ENCODE peak calls at places on chromosomes 5 and 9, in four cellular contexts. T is GM12878, K is HepG2, R is K562. L is an unnamed sample.

GRCh38 chr5:114018178-114018577 is 343.7 kb upstream of the KCNN2 start:
- DNase-seq in T (no peak), K (peak; percentile 1), R (no peak), L (no peak)

GRCh38 chr5:13625616-13626198 is 318.8 kb downstream of the DNAH5 start:
- DNase-seq in R (no peak), T (no peak), K (no peak), L (no peak)

GRCh38 chr5:157607371-157608161 is 32.0 kb upstream of the ADAM19 start:
- DNase-seq in R (peak; percentile 24), K (no peak), T (no peak), L (peak; percentile 55)

GRCh38 chr5:52948418-52949076 is 40.6 kb upstream of the ITGA2 start:
- DNase-seq in K (peak; percentile 82), R (peak; percentile 24), T (peak; percentile 42), L (peak; percentile 52)

GRCh38 chr9:130129425-130130061 is 42.7 kb upstream of the NCS1 start:
- DNase-seq in K (no peak), R (no peak), T (no peak), L (no peak)

GRCh38 chr9:37621299-37621934 is 29.0 kb upstream of the TOMM5 start:
- DNase-seq in R (no peak), T (no peak), K (no peak), L (no peak)

GRCh38 chr5:142911170-142911569 is 141.0 kb downstream of the ARHGAP26 start:
- DNase-seq in T (no peak), K (no peak), R (no peak), L (no peak)

GRCh38 chr5:59287361-59287760 is 606.2 kb downstream of the PDE4D start:
- DNase-seq in T (no peak), K (no peak), R (no peak), L (no peak)

GRCh38 chr5:100517301-100517974 is 17.7 kb upstream of the FAM174A start:
- DNase-seq in R (no peak), K (no peak), T (no peak), L (no peak)

GRCh38 chr5:16970826-16971225 is 34.7 kb upstream of the MYO10 start:
- DNase-seq in K (no peak), R (no peak), T (no peak), L (no peak)

GRCh38 chr9:38619556-38620447 is 594 bp downstream of the ANKRD18A start:
- DNase-seq in T (no peak), K (peak; percentile 21), R (no peak), L (peak; percentile 38)

GRCh38 chr5:154945695-154946301 is 4.9 kb downstream of the MRPL22 start:
- DNase-seq in R (no peak), T (no peak), K (no peak), L (peak; percentile 28)

GRCh38 chr5:43386960-43387362 is 25.2 kb downstream of the CCL28 start:
- DNase-seq in R (no peak), T (peak; percentile 20), K (no peak), L (no peak)

GRCh38 chr9:96567203-96567700 is 52.4 kb downstream of the CDC14B start:
- DNase-seq in T (no peak), K (no peak), R (no peak), L (no peak)

GRCh38 chr9:4984171-4984570 is 901 bp upstream of the JAK2 start:
- DNase-seq in K (peak; percentile 21), R (no peak), T (no peak), L (peak; percentile 15)

GRCh38 chr5:139955053-139955605 is 88.0 kb downstream of the NRG2 start:
- DNase-seq in K (no peak), R (peak; percentile 2), T (no peak), L (no peak)
- TF ChIP-seq MYC in K (no peak), R (no peak), T (no peak), L (no peak)

GRCh38 chr9:108278341-108278740 is 577.4 kb downstream of the ACTL7B start:
- DNase-seq in R (no peak), T (no peak), K (no peak), L (no peak)
- TF ChIP-seq USF2 in R (no peak), T (no peak), K (no peak), L (no peak)

DNA sequence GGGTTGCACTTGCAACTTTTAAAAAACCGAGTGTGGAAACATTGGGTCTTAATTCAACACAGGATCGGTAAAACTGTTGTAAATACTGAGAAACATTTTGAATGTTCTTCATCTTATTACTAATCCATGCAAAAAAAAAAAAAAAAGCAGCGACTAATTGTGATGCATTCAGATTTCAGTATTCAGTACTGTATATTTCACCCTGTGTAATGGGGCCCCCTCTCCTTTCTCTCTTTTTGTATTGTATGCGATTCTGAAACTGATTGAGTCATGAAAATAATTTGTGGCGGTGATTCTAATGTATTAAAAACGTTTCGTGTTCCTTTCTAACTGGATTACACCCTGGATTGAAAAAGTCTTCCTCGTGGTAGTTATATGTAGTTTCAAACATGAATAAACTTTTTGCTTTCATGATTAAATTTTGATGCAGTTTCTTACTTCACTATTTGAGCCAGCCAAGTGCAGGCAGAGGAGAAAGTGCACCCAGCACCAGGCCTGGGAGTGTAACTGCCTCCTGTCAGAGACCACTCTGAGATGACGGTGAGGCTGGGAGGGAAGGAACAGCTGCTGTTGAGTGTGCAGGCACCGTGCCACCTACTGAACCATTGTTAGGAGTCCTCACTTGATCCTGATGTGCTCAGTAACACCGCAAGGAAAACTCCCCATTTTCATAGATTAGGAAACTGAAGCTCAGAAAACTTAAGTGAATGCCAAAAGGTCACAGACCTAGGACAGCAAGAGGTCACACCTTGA is 220.0 kb downstream of the PBX3 start:
- DNase-seq in K (no peak), T (no peak), R (no peak), L (no peak)
- TF ChIP-seq MYC in K (no peak), T (no peak), R (no peak), L (no peak)

GRCh38 chr5:22480305-22480704 is 372.8 kb downstream of the CDH12 start:
- DNase-seq in T (no peak), R (no peak), K (no peak), L (no peak)
- TF ChIP-seq USF2 in T (no peak), R (no peak), K (no peak), L (no peak)

GRCh38 chr5:83306572-83307241 is 164.8 kb upstream of the VCAN start:
- DNase-seq in R (no peak), K (no peak), T (peak; percentile 84), L (no peak)
- TF ChIP-seq MYC in R (no peak), K (no peak), T (no peak), L (no peak)

GRCh38 chr9:22136446-22137140 is 127.5 kb upstream of the CDKN2B start:
- DNase-seq in T (no peak), K (no peak), R (no peak), L (no peak)
- TF ChIP-seq USF2 in T (no peak), K (no peak), R (no peak), L (no peak)

GRCh38 chr9:15889555-15889954 is 336.7 kb downstream of the CCDC171 start:
- DNase-seq in K (no peak), T (no peak), R (no peak), L (no peak)
- TF ChIP-seq MYC in K (no peak), T (no peak), R (no peak), L (no peak)

GRCh38 chr5:125549322-125549871 is 803.0 kb upstream of the ZNF608 start:
- DNase-seq in R (no peak), T (no peak), K (no peak), L (no peak)
- TF ChIP-seq USF2 in R (no peak), T (no peak), K (no peak), L (no peak)

GRCh38 chr5:33649801-33650482 is 209.2 kb downstream of the TARS1 start:
- DNase-seq in R (no peak), K (no peak), T (no peak), L (no peak)
- TF ChIP-seq MYC in R (no peak), K (no peak), T (no peak), L (no peak)

DNA sequence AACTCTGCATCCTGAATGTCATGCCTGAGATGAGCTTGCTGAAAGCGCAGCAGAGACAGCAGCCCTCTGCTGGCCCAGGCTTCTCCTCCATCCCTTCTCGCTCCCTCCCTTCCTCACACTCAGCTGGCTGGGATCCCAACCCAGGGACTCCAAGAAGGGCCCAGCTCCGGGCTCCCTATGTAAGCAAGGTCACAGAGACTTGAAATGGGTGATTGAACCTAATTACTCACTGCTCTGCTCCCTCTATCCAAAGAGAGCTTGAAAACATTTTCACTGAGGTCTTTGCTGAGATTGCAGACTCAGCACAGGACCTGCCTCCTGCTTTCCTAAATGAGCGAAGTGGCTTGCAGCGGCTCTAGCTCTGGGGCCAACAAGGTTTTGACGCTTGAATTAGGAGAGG is 42.8 kb downstream of the RAPGEF1 start:
- DNase-seq in R (no peak), K (no peak), T (no peak), L (no peak)
- TF ChIP-seq USF2 in R (no peak), K (no peak), T (no peak), L (no peak)